ENCODE peak calls at places on chromosomes 16 and 17, in six cellular contexts. One of them, this sample, is unnamed.

GRCh38 chr17:18213666-18214270 is 11.7 kb upstream of the LLGL1 start:
- DNase-seq in mesendoderm: no peak
- DNase-seq in H9: no peak
- DNase-seq in mesenchymal stem cell: peak; percentile 12
- DNase-seq in neuronal stem cell: no peak
- DNase-seq in IMR-90: no peak
- DNase-seq in this sample: no peak

GRCh38 chr17:8885968-8886674 is 18.6 kb upstream of the PIK3R6 start:
- DNase-seq in mesendoderm: peak; percentile 32
- DNase-seq in H9: peak; percentile 84
- DNase-seq in neuronal stem cell: no peak
- DNase-seq in mesenchymal stem cell: no peak
- DNase-seq in IMR-90: no peak
- DNase-seq in this sample: no peak

GRCh38 chr16:24646646-24646995 is 82.8 kb upstream of the TNRC6A start:
- DNase-seq in H9: no peak
- DNase-seq in mesendoderm: no peak
- DNase-seq in neuronal stem cell: no peak
- DNase-seq in mesenchymal stem cell: no peak
- DNase-seq in IMR-90: no peak
- DNase-seq in this sample: no peak

GRCh38 chr16:64184156-64184555 is 937.7 kb downstream of the CDH11 start:
- DNase-seq in neuronal stem cell: no peak
- DNase-seq in mesendoderm: no peak
- DNase-seq in mesenchymal stem cell: peak; percentile 55
- DNase-seq in IMR-90: no peak
- DNase-seq in H9: no peak
- DNase-seq in this sample: no peak

GRCh38 chr17:34777044-34777443 is 184.2 kb downstream of the CCT6B start:
- DNase-seq in H9: no peak
- DNase-seq in mesendoderm: no peak
- DNase-seq in mesenchymal stem cell: no peak
- DNase-seq in IMR-90: no peak
- DNase-seq in neuronal stem cell: no peak
- DNase-seq in this sample: no peak

GRCh38 chr16:30997000-30997886 is 12.2 kb downstream of the HSD3B7 start:
- DNase-seq in H9: peak; percentile 92
- DNase-seq in IMR-90: peak; percentile 41
- DNase-seq in neuronal stem cell: peak; percentile 59
- DNase-seq in mesendoderm: peak; percentile 85
- DNase-seq in mesenchymal stem cell: peak; percentile 72
- DNase-seq in this sample: peak; percentile 77

GRCh38 chr17:9522074-9522473 is 53.5 kb downstream of the STX8 start:
- DNase-seq in IMR-90: peak; percentile 62
- DNase-seq in H9: no peak
- DNase-seq in mesenchymal stem cell: peak; percentile 67
- DNase-seq in neuronal stem cell: peak; percentile 40
- DNase-seq in mesendoderm: peak; percentile 60
- DNase-seq in this sample: no peak

GRCh38 chr16:3960049-3960809 is 79.7 kb upstream of the CREBBP start:
- DNase-seq in H9: no peak
- DNase-seq in mesenchymal stem cell: no peak
- DNase-seq in neuronal stem cell: no peak
- DNase-seq in mesendoderm: no peak
- DNase-seq in IMR-90: no peak
- DNase-seq in this sample: no peak

GRCh38 chr17:32517982-32518381 is 31.2 kb downstream of the CDK5R1 start:
- DNase-seq in H9: no peak
- DNase-seq in mesenchymal stem cell: no peak
- DNase-seq in neuronal stem cell: no peak
- DNase-seq in mesendoderm: no peak
- DNase-seq in IMR-90: no peak
- DNase-seq in this sample: no peak

GRCh38 chr17:67434061-67434525 is 57.0 kb downstream of the PITPNC1 start:
- DNase-seq in mesendoderm: peak; percentile 24
- DNase-seq in neuronal stem cell: no peak
- DNase-seq in H9: no peak
- DNase-seq in mesenchymal stem cell: no peak
- DNase-seq in IMR-90: no peak
- DNase-seq in this sample: no peak

GRCh38 chr16:49488740-49489525 is 115.3 kb downstream of the C16orf78 start:
- DNase-seq in IMR-90: no peak
- DNase-seq in H9: no peak
- DNase-seq in neuronal stem cell: no peak
- DNase-seq in mesendoderm: no peak
- DNase-seq in mesenchymal stem cell: no peak
- DNase-seq in this sample: no peak

GRCh38 chr16:89286096-89286495 is 68.6 kb downstream of the ZNF778 start:
- DNase-seq in neuronal stem cell: no peak
- DNase-seq in H9: no peak
- DNase-seq in mesenchymal stem cell: no peak
- DNase-seq in IMR-90: no peak
- DNase-seq in mesendoderm: no peak
- DNase-seq in this sample: no peak

GRCh38 chr17:56172517-56172982 is 19.3 kb downstream of the ANKFN1 start:
- DNase-seq in mesendoderm: peak; percentile 38
- DNase-seq in mesenchymal stem cell: no peak
- DNase-seq in IMR-90: no peak
- DNase-seq in H9: peak; percentile 52
- DNase-seq in neuronal stem cell: no peak
- DNase-seq in this sample: no peak

GRCh38 chr17:44348234-44348987 is 3.3 kb downstream of the GRN start:
- DNase-seq in IMR-90: peak; percentile 57
- DNase-seq in mesendoderm: no peak
- DNase-seq in mesenchymal stem cell: peak; percentile 40
- DNase-seq in H9: no peak
- DNase-seq in neuronal stem cell: no peak
- DNase-seq in this sample: no peak

GRCh38 chr17:78694805-78695531 is 87.1 kb downstream of the CYTH1 start:
- DNase-seq in neuronal stem cell: no peak
- DNase-seq in mesenchymal stem cell: no peak
- DNase-seq in H9: no peak
- DNase-seq in mesendoderm: no peak
- DNase-seq in IMR-90: no peak
- DNase-seq in this sample: no peak

GRCh38 chr17:73747221-73748002 is 103.2 kb upstream of the SDK2 start:
- DNase-seq in neuronal stem cell: no peak
- DNase-seq in mesenchymal stem cell: no peak
- DNase-seq in IMR-90: no peak
- DNase-seq in mesendoderm: no peak
- DNase-seq in H9: no peak
- DNase-seq in this sample: no peak

GRCh38 chr16:89534147-89534788 is 26.1 kb downstream of the SPG7 start:
- DNase-seq in mesendoderm: no peak
- DNase-seq in H9: no peak
- DNase-seq in neuronal stem cell: no peak
- DNase-seq in mesenchymal stem cell: peak; percentile 52
- DNase-seq in IMR-90: no peak
- DNase-seq in this sample: no peak

GRCh38 chr17:78981010-78981888 is 1.5 kb upstream of the LGALS3BP start:
- DNase-seq in mesenchymal stem cell: no peak
- DNase-seq in mesendoderm: no peak
- DNase-seq in IMR-90: no peak
- DNase-seq in neuronal stem cell: no peak
- DNase-seq in H9: no peak
- DNase-seq in this sample: no peak

GRCh38 chr16:11047057-11047456 is 102.7 kb downstream of the CLEC16A start:
- DNase-seq in mesendoderm: no peak
- DNase-seq in neuronal stem cell: no peak
- DNase-seq in mesenchymal stem cell: peak; percentile 64
- DNase-seq in IMR-90: peak; percentile 93
- DNase-seq in H9: no peak
- DNase-seq in this sample: no peak

GRCh38 chr17:7530294-7530900 is 18.5 kb upstream of the TNFSF12 start:
- DNase-seq in neuronal stem cell: no peak
- DNase-seq in mesenchymal stem cell: no peak
- DNase-seq in H9: no peak
- DNase-seq in IMR-90: no peak
- DNase-seq in mesendoderm: no peak
- DNase-seq in this sample: no peak

GRCh38 chr16:16018705-16019104 is 69.3 kb downstream of the ABCC1 start:
- DNase-seq in neuronal stem cell: no peak
- DNase-seq in IMR-90: no peak
- DNase-seq in H9: no peak
- DNase-seq in mesenchymal stem cell: peak; percentile 76
- DNase-seq in mesendoderm: no peak
- DNase-seq in this sample: no peak

GRCh38 chr17:50367401-50367800 is 5.6 kb downstream of the MRPL27 start:
- DNase-seq in H9: no peak
- DNase-seq in neuronal stem cell: no peak
- DNase-seq in IMR-90: no peak
- DNase-seq in mesenchymal stem cell: no peak
- DNase-seq in mesendoderm: no peak
- DNase-seq in this sample: no peak

GRCh38 chr17:29369831-29370735 is 20.1 kb upstream of the TAOK1 start:
- DNase-seq in neuronal stem cell: peak; percentile 67
- DNase-seq in mesenchymal stem cell: peak; percentile 90
- DNase-seq in H9: peak; percentile 90
- DNase-seq in IMR-90: peak; percentile 85
- DNase-seq in mesendoderm: peak; percentile 94
- DNase-seq in this sample: peak; percentile 78

GRCh38 chr16:10332301-10332700 is 53.6 kb upstream of the ATF7IP2 start:
- DNase-seq in H9: no peak
- DNase-seq in neuronal stem cell: no peak
- DNase-seq in mesenchymal stem cell: no peak
- DNase-seq in mesendoderm: peak; percentile 95
- DNase-seq in IMR-90: no peak
- DNase-seq in this sample: no peak

GRCh38 chr16:69833791-69834282 is 71.7 kb downstream of the WWP2 start:
- DNase-seq in mesendoderm: no peak
- DNase-seq in IMR-90: no peak
- DNase-seq in H9: no peak
- DNase-seq in mesenchymal stem cell: no peak
- DNase-seq in neuronal stem cell: no peak
- DNase-seq in this sample: no peak
- H2BK15ac ChIP-seq in mesendoderm: no peak overlapping the region
- H2BK15ac ChIP-seq in IMR-90: no peak overlapping the region
- H2BK15ac ChIP-seq in H9: no peak overlapping the region
- H2BK15ac ChIP-seq in mesenchymal stem cell: no peak overlapping the region
- H2BK15ac ChIP-seq in neuronal stem cell: no peak overlapping the region
- H2BK15ac ChIP-seq in this sample: no peak overlapping the region

GRCh38 chr17:75439287-75439686 is 17.1 kb upstream of the TMEM94 start:
- DNase-seq in H9: no peak
- DNase-seq in mesendoderm: no peak
- DNase-seq in mesenchymal stem cell: no peak
- DNase-seq in neuronal stem cell: no peak
- DNase-seq in IMR-90: no peak
- DNase-seq in this sample: no peak

GRCh38 chr17:75447951-75448856 is 8.2 kb upstream of the TMEM94 start:
- DNase-seq in neuronal stem cell: no peak
- DNase-seq in H9: no peak
- DNase-seq in mesenchymal stem cell: no peak
- DNase-seq in IMR-90: peak; percentile 23
- DNase-seq in mesendoderm: no peak
- DNase-seq in this sample: no peak

GRCh38 chr17:75440738-75441448 is 15.5 kb upstream of the TMEM94 start:
- DNase-seq in neuronal stem cell: no peak
- DNase-seq in mesendoderm: no peak
- DNase-seq in mesenchymal stem cell: no peak
- DNase-seq in IMR-90: no peak
- DNase-seq in H9: no peak
- DNase-seq in this sample: no peak

DNA sequence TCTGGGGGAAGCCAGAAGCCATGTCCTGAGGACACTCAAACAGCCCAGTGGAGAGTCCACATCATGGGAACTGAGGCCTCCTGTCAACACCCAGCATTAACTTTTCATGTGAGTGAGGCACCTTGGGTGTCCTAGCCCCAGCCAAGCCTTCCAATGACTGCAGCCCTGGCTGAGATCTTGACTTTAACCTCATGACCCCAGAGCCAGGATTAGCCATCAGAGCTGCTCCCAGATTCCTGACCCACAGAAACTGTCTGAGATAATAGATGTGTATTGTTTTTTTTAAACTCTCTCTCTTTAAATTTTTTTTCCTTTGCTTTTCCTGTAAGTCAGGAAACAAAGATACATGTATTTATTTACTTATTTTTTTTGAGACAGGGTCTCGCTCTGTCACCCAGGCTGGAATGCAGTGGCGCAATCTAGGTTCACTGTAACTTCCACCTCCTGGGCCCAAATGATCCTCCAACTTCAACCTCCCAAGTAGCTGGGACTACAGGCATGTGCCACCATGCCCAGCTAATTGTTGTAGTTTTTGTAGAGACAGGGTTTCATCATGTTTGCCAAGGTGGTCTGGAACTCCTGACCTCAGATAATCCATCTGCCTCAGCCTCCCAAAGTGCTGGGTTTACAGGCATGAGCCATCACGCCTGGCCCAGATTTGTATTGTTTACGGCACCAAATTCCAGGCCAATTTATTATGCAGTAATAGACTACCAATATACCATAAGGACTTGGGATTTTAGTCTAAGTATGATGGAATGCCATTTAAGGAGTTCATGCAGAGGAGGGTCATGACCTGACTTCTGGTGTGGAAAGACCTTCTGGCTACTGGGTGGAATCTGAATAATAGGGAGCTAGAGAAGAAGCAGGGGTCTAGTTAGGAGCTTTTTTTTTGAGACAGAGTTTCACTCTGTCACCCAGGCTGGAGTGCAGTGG is 14.0 kb upstream of the TMEM94 start:
- DNase-seq in mesendoderm: no peak
- DNase-seq in H9: no peak
- DNase-seq in IMR-90: no peak
- DNase-seq in neuronal stem cell: no peak
- DNase-seq in mesenchymal stem cell: no peak
- DNase-seq in this sample: no peak
- H2BK15ac ChIP-seq in mesendoderm: no peak overlapping the region
- H2BK15ac ChIP-seq in H9: no peak overlapping the region
- H2BK15ac ChIP-seq in IMR-90: peak overlapping the region; percentile 44
- H2BK15ac ChIP-seq in neuronal stem cell: no peak overlapping the region
- H2BK15ac ChIP-seq in mesenchymal stem cell: no peak overlapping the region
- H2BK15ac ChIP-seq in this sample: no peak overlapping the region

GRCh38 chr17:42651392-42651791 is 7.7 kb upstream of the TUBG2 start:
- DNase-seq in neuronal stem cell: no peak
- DNase-seq in mesendoderm: no peak
- DNase-seq in IMR-90: no peak
- DNase-seq in mesenchymal stem cell: peak; percentile 34
- DNase-seq in H9: no peak
- DNase-seq in this sample: no peak

GRCh38 chr17:42642377-42642776 is 16.7 kb upstream of the TUBG2 start:
- DNase-seq in neuronal stem cell: peak; percentile 26
- DNase-seq in mesenchymal stem cell: no peak
- DNase-seq in IMR-90: no peak
- DNase-seq in H9: peak; percentile 68
- DNase-seq in mesendoderm: no peak
- DNase-seq in this sample: no peak

GRCh38 chr17:42653179-42654124 is 5.6 kb upstream of the TUBG2 start:
- DNase-seq in mesenchymal stem cell: peak; percentile 75
- DNase-seq in IMR-90: peak; percentile 54
- DNase-seq in H9: peak; percentile 71
- DNase-seq in mesendoderm: peak; percentile 92
- DNase-seq in neuronal stem cell: no peak
- DNase-seq in this sample: peak; percentile 68

GRCh38 chr17:42647778-42648177 is 11.3 kb upstream of the TUBG2 start:
- DNase-seq in H9: no peak
- DNase-seq in neuronal stem cell: no peak
- DNase-seq in mesenchymal stem cell: no peak
- DNase-seq in IMR-90: no peak
- DNase-seq in mesendoderm: no peak
- DNase-seq in this sample: no peak
- H2BK15ac ChIP-seq in H9: no peak overlapping the region
- H2BK15ac ChIP-seq in neuronal stem cell: no peak overlapping the region
- H2BK15ac ChIP-seq in mesenchymal stem cell: no peak overlapping the region
- H2BK15ac ChIP-seq in IMR-90: no peak overlapping the region
- H2BK15ac ChIP-seq in mesendoderm: no peak overlapping the region
- H2BK15ac ChIP-seq in this sample: no peak overlapping the region

GRCh38 chr16:72033437-72033836 is 20.9 kb upstream of the HP start:
- DNase-seq in mesenchymal stem cell: no peak
- DNase-seq in IMR-90: no peak
- DNase-seq in mesendoderm: no peak
- DNase-seq in H9: no peak
- DNase-seq in neuronal stem cell: no peak
- DNase-seq in this sample: no peak
- H2BK15ac ChIP-seq in mesenchymal stem cell: no peak overlapping the region
- H2BK15ac ChIP-seq in IMR-90: no peak overlapping the region
- H2BK15ac ChIP-seq in mesendoderm: no peak overlapping the region
- H2BK15ac ChIP-seq in H9: no peak overlapping the region
- H2BK15ac ChIP-seq in neuronal stem cell: no peak overlapping the region
- H2BK15ac ChIP-seq in this sample: no peak overlapping the region

This sample was measured in H1.